ENCODE peak calls at places on chromosomes 3 and 15, in ten cellular contexts. R, I, P, B, A, W, V, E, K and X are unnamed samples.

GRCh38 chr3:52934626-52935530 is 37.5 kb upstream of the STIMATE start:
- DNase-seq in R (peak; percentile 51), I (peak; percentile 64), P (peak; percentile 34), B (peak; percentile 52), A (peak; percentile 4), W (peak; percentile 68), V (peak; percentile 58), E (no peak), K (no peak), X (peak; percentile 58)

GRCh38 chr3:8663177-8664061 is 18.8 kb upstream of the SSUH2 start:
- DNase-seq in R (peak; percentile 82), I (peak; percentile 74), P (peak; percentile 41), B (peak; percentile 28), A (no peak), W (peak; percentile 81), V (peak; percentile 91), E (no peak), K (peak; percentile 73), X (peak; percentile 68)

GRCh38 chr15:35505816-35506215 is 40.1 kb downstream of the DPH6 start:
- DNase-seq in R (no peak), I (no peak), P (no peak), B (no peak), A (no peak), W (no peak), V (no peak), E (no peak), K (no peak), X (no peak)

GRCh38 chr15:80191198-80191597 is 38.4 kb downstream of the FAH start:
- DNase-seq in R (no peak), I (no peak), P (no peak), B (no peak), A (no peak), W (no peak), V (no peak), E (no peak), K (no peak), X (no peak)

GRCh38 chr3:192751148-192751547 is 23.8 kb upstream of the FGF12 start:
- DNase-seq in R (no peak), I (no peak), P (no peak), B (no peak), A (no peak), W (no peak), V (no peak), E (no peak), K (no peak), X (no peak)

GRCh38 chr15:55916666-55917409 is 76.6 kb downstream of the NEDD4 start:
- DNase-seq in R (no peak), I (peak; percentile 52), P (peak; percentile 62), B (no peak), A (peak; percentile 75), W (peak; percentile 91), V (no peak), E (no peak), K (no peak), X (peak; percentile 85)

GRCh38 chr15:57290826-57291225 is 85.5 kb upstream of the CGNL1 start:
- DNase-seq in R (no peak), I (no peak), P (no peak), B (no peak), A (no peak), W (no peak), V (no peak), E (no peak), K (no peak), X (no peak)

GRCh38 chr15:48963524-48964113 is at the start of gene SHC4:
- DNase-seq in R (peak; percentile 37), I (peak; percentile 88), P (peak; percentile 51), B (no peak), A (no peak), W (peak; percentile 83), V (no peak), E (no peak), K (peak; percentile 65), X (peak; percentile 87)

GRCh38 chr3:177186306-177186705 is 11.0 kb downstream of the TBL1XR1 start:
- DNase-seq in R (no peak), I (no peak), P (no peak), B (no peak), A (no peak), W (no peak), V (no peak), E (no peak), K (no peak), X (no peak)

DNA sequence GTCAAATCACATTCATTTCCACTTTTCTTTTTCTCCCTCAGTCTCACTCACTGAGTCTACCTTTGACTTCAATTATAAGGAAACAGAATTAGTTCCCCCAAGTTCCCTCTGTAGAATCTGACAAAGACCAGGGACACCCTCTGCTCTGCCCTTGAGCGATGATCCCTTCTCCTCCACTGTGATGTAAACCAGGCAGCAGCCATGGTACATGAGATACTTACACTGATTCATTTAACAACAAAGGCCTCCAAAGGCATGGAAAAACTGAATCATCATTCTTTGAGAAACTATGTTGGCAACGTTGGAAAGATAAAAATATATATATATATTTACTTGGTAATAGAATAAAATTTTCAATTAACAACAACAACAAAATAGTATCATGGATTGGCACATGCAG is 84.1 kb downstream of the P3H2 start:
- DNase-seq in R (no peak), I (peak; percentile 71), P (no peak), B (no peak), A (no peak), W (peak; percentile 81), V (no peak), E (no peak), K (no peak), X (peak; percentile 70)
- TF ChIP-seq CTCF in R (no peak), I (no peak), P (no peak), B (no peak), A (no peak), W (no peak), V (no peak), E (no peak), K (no peak), X (no peak)

GRCh38 chr3:170713648-170714047 is 127.8 kb upstream of the SLC7A14 start:
- DNase-seq in R (no peak), I (no peak), P (no peak), B (no peak), A (no peak), W (no peak), V (no peak), E (no peak), K (no peak), X (no peak)

GRCh38 chr3:170716172-170716800 is 130.4 kb upstream of the SLC7A14 start:
- DNase-seq in R (no peak), I (no peak), P (no peak), B (no peak), A (no peak), W (no peak), V (no peak), E (no peak), K (no peak), X (no peak)

GRCh38 chr3:170712798-170713197 is 126.9 kb upstream of the SLC7A14 start:
- DNase-seq in R (no peak), I (no peak), P (no peak), B (no peak), A (no peak), W (no peak), V (no peak), E (no peak), K (no peak), X (no peak)

GRCh38 chr3:170714151-170714550 is 128.3 kb upstream of the SLC7A14 start:
- DNase-seq in R (no peak), I (peak; percentile 47), P (no peak), B (no peak), A (no peak), W (peak; percentile 58), V (no peak), E (no peak), K (no peak), X (peak; percentile 82)

DNA sequence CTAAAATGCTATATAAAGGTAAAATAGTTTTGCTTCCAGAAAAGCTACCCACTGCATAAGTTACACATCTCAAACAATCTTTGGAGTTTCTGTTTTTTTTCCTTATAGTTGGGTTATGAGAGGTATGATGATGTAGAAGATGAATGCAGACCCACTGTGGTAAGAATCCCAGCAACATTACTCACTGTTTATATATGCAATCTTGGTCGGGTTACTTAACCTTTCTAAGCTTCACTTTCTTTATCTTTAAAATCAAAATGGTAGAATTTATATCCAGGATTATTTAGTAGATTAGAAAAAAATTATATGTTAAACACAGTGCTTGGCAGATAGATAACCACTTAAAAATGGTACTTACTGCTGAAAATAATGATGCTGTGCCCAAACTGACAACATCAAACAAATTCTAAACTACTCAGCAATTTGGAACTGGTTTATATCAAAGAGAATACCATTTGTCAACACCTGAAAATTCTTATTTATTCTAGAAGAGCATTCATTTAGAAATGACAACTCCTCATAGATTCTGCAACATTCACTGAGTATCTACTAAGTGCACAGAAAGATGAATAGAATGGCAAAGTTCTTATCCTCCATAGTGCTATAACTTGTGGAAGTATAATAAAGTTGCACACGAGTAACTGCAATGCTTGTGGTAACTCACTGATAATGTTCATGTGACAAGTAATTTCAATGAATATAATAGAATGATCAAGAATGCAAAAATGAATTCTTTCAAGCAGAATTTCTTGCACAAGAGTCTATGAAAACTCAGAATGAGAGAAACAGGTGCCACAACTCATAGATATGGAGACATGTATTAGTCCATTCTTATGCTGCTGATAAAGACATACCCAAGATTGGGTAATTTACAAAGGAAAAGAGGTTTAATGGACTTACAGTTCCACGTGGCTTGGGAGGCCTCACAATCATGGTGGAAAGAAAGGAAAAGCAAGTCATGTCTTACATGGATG is 129.0 kb upstream of the SLC7A14 start:
- DNase-seq in R (no peak), I (peak; percentile 48), P (no peak), B (no peak), A (no peak), W (peak; percentile 63), V (no peak), E (no peak), K (no peak), X (peak; percentile 79)
- H3K4me3 ChIP-seq in R (no peak overlapping the region), I (no peak overlapping the region), P (no peak overlapping the region), B (no peak overlapping the region), A (no peak overlapping the region), W (no peak overlapping the region), V (no peak overlapping the region), E (no peak overlapping the region), K (no peak overlapping the region), X (no peak overlapping the region)

DNA sequence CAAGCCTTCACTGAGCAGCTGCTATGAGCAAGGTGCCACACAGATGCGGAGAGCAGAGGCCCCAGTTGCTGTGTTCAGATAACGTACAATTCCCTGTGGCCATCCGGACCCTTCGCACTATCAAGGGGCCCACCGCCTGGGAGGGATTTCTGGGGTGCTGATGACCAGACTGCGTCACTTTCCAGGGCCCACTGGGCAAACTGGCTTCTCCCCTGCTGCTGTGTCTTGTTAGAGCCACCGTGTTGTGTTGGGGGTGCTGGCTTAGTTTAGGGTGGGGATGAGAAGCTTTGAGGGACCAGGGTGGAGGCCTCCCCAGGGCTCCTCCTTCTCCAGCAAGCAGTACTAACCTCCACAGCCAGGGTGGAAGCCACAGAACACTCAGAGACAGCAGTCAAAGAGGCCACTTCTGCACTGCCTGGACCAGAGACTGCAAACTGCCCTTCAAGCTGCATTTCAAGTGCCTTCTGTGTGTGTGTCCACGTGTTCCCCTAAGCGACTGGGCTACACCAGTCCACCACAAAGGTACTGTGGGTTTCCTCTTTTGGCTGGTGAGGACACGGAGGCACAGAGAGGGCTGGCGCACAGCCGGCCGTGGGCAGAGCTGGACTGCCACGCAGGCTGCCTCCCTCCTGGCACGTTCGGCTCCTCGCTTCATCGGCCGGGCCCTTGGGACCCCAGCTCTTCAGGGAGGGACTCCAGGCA is 61.1 kb downstream of the MGLL start:
- DNase-seq in R (no peak), I (no peak), P (no peak), B (no peak), A (no peak), W (no peak), V (no peak), E (no peak), K (no peak), X (no peak)
- TF ChIP-seq CTCF in R (no peak), I (no peak), P (peak; percentile 1), B (no peak), A (no peak), W (no peak), V (no peak), E (no peak), K (no peak), X (peak; percentile 1)

GRCh38 chr3:197956070-197956469 is 3.9 kb upstream of the LMLN start:
- DNase-seq in R (no peak), I (no peak), P (no peak), B (no peak), A (no peak), W (no peak), V (no peak), E (no peak), K (no peak), X (no peak)
- H3K4me3 ChIP-seq in R (no peak overlapping the region), I (no peak overlapping the region), P (no peak overlapping the region), B (no peak overlapping the region), A (no peak overlapping the region), W (no peak overlapping the region), V (no peak overlapping the region), E (no peak overlapping the region), K (no peak overlapping the region), X (no peak overlapping the region)